ENCODE peak calls at places on chromosomes 12 and 14, in seven cellular contexts. Y is sciatic nerve; S is GM12865; O is suprapubic skin; W is stimulated activated CD8-positive, alpha-beta memory T cell treated with anti-CD3 and anti-CD28 coated beads, Interleukin-7, amount 100 ng/mL, for 1 hour; G is EL; X is T-cell. Q is an unnamed sample.

GRCh38 chr12:116196752-116197718 is 80.5 kb downstream of the MED13L start:
- DNase-seq in Y (no peak), S (peak; percentile 20), O (no peak), W (no peak), G (no peak), X (no peak), Q (no peak)

GRCh38 chr14:32756173-32756572 is 182.5 kb upstream of the NPAS3 start:
- DNase-seq in Y (no peak), S (no peak), O (no peak), W (no peak), G (no peak), X (no peak), Q (no peak)

GRCh38 chr14:68688872-68689371 is 103.9 kb downstream of the ZFP36L1 start:
- DNase-seq in Y (no peak), S (peak; percentile 44), O (peak; percentile 41), W (no peak), G (peak; percentile 29), X (no peak), Q (no peak)

GRCh38 chr14:70894868-70895267 is 12.4 kb upstream of the PCNX1 start:
- DNase-seq in Y (no peak), S (peak; percentile 54), O (no peak), W (no peak), G (no peak), X (no peak), Q (no peak)

GRCh38 chr12:109625131-109625559 is 51.6 kb downstream of the MVK start:
- DNase-seq in Y (no peak), S (no peak), O (no peak), W (no peak), G (peak; percentile 63), X (no peak), Q (no peak)

GRCh38 chr12:13187399-13187798 is 9.1 kb upstream of the EMP1 start:
- DNase-seq in Y (no peak), S (no peak), O (no peak), W (no peak), G (peak; percentile 88), X (no peak), Q (peak; percentile 26)

GRCh38 chr14:100692859-100693558 is 33.7 kb upstream of the DLK1 start:
- DNase-seq in Y (no peak), S (no peak), O (no peak), W (no peak), G (peak; percentile 97), X (no peak), Q (no peak)

GRCh38 chr12:69101505-69101904 is 137.9 kb upstream of the CPSF6 start:
- DNase-seq in Y (no peak), S (no peak), O (no peak), W (no peak), G (no peak), X (no peak), Q (no peak)

GRCh38 chr12:46187023-46187422 is 81.8 kb downstream of the SLC38A1 start:
- DNase-seq in Y (peak; percentile 69), S (no peak), O (no peak), W (no peak), G (peak; percentile 31), X (no peak), Q (no peak)

GRCh38 chr12:130804216-130804615 is 34.8 kb downstream of the STX2 start:
- DNase-seq in Y (no peak), S (no peak), O (no peak), W (no peak), G (peak; percentile 27), X (no peak), Q (peak; percentile 54)

GRCh38 chr14:68977137-68977740 is 1.9 kb downstream of the ACTN1 start:
- DNase-seq in Y (no peak), S (peak; percentile 12), O (no peak), W (no peak), G (no peak), X (no peak), Q (no peak)

GRCh38 chr12:98973395-98973794 is 328.3 kb downstream of the APAF1 start:
- DNase-seq in Y (no peak), S (no peak), O (no peak), W (no peak), G (peak; percentile 37), X (no peak), Q (no peak)

GRCh38 chr14:51211149-51211548 is 28.9 kb upstream of the TMX1 start:
- DNase-seq in Y (no peak), S (no peak), O (no peak), W (no peak), G (no peak), X (no peak), Q (no peak)

GRCh38 chr12:64097346-64098105 is 124.6 kb downstream of the KICS2 start:
- DNase-seq in Y (no peak), S (no peak), O (no peak), W (no peak), G (peak; percentile 60), X (no peak), Q (no peak)

Q was measured in coronary artery.